ENCODE peak calls at places on chromosomes 13 and 19, in four cellular contexts. B is tibial nerve; D is mesenteric fat pad; C is effector CD4-positive, alpha-beta T cell. Z is an unnamed sample.

GRCh38 chr19:10228925-10229324 is 2.2 kb downstream of the S1PR2 start:
- DNase-seq in B (peak), D (no peak), C (peak), Z (peak)

GRCh38 chr13:69124996-69125395 is 982.6 kb upstream of the ATXN8OS start:
- DNase-seq in B (no peak), D (no peak), C (no peak), Z (no peak)

GRCh38 chr13:65302691-65303090 is 1927.4 kb downstream of the PCDH9 start:
- DNase-seq in B (no peak), D (no peak), C (no peak), Z (no peak)

GRCh38 chr13:52414963-52415362 is 9.0 kb upstream of the THSD1 start:
- DNase-seq in B (no peak), D (no peak), C (no peak), Z (no peak)

GRCh38 chr13:34942732-34943674 is 933 bp downstream of the NBEA start:
- DNase-seq in B (no peak), D (no peak), C (no peak), Z (peak)

GRCh38 chr19:51292971-51293370 is 18.5 kb upstream of the IGLON5 start:
- DNase-seq in B (no peak), D (no peak), C (no peak), Z (peak)

GRCh38 chr13:27796544-27797227 is 4.4 kb downstream of the GSX1 start:
- DNase-seq in B (no peak), D (peak), C (no peak), Z (no peak)

GRCh38 chr13:99617474-99618255 is 116.4 kb downstream of the TM9SF2 start:
- DNase-seq in B (peak), D (no peak), C (no peak), Z (peak)

GRCh38 chr19:6719992-6720368 is 470 bp downstream of the C3 start:
- DNase-seq in B (no peak), D (no peak), C (no peak), Z (no peak)

GRCh38 chr13:65445340-65445739 is 1784.8 kb downstream of the PCDH9 start:
- DNase-seq in B (no peak), D (no peak), C (no peak), Z (no peak)

GRCh38 chr13:21730186-21730880 is 59.5 kb downstream of the FGF9 start:
- DNase-seq in B (no peak), D (no peak), C (no peak), Z (no peak)

GRCh38 chr19:38617764-38618589 is at the start of gene MAP4K1:
- DNase-seq in B (no peak), D (no peak), C (peak), Z (no peak)

GRCh38 chr13:49308977-49309408 is 61.3 kb downstream of the CDADC1 start:
- DNase-seq in B (peak), D (no peak), C (no peak), Z (no peak)

GRCh38 chr19:42150353-42150752 is 18.1 kb upstream of the POU2F2 start:
- DNase-seq in B (no peak), D (no peak), C (no peak), Z (no peak)

GRCh38 chr19:44476559-44477408 is 23.5 kb downstream of the ZNF180 start:
- DNase-seq in B (no peak), D (no peak), C (no peak), Z (no peak)

GRCh38 chr19:56132316-56132822 is 8.7 kb upstream of the ZNF444 start:
- DNase-seq in B (no peak), D (no peak), C (no peak), Z (no peak)

GRCh38 chr13:102309110-102309509 is 92.7 kb downstream of the FGF14 start:
- DNase-seq in B (no peak), D (no peak), C (no peak), Z (no peak)

GRCh38 chr19:49057636-49058234 is at the start of gene CGB7:
- DNase-seq in B (peak), D (no peak), C (no peak), Z (peak)

GRCh38 chr13:47798194-47798593 is 202.9 kb downstream of the SUCLA2 start:
- DNase-seq in B (no peak), D (no peak), C (no peak), Z (no peak)

GRCh38 chr19:7346488-7346971 is 2.2 kb upstream of the ARHGEF18 start:
- DNase-seq in B (no peak), D (peak), C (no peak), Z (no peak)

GRCh38 chr19:13644648-13645047 is 119.7 kb upstream of the MRI1 start:
- DNase-seq in B (no peak), D (no peak), C (no peak), Z (no peak)

GRCh38 chr19:805600-806550 is 8.6 kb downstream of the PTBP1 start:
- DNase-seq in B (no peak), D (no peak), C (no peak), Z (no peak)

GRCh38 chr19:9150650-9151049 is 10.5 kb downstream of the ZNF317 start:
- DNase-seq in B (no peak), D (peak), C (no peak), Z (no peak)

GRCh38 chr13:98285852-98286594 is 109.0 kb upstream of the RNF113B start:
- DNase-seq in B (no peak), D (no peak), C (no peak), Z (no peak)

GRCh38 chr19:18253716-18254115 is 20.5 kb downstream of the IQCN start:
- DNase-seq in B (no peak), D (no peak), C (no peak), Z (no peak)

GRCh38 chr13:110322126-110322827 is 15.2 kb downstream of the COL4A2 start:
- DNase-seq in B (no peak), D (peak), C (no peak), Z (peak)

GRCh38 chr13:33349996-33350826 is 64.7 kb upstream of the STARD13 start:
- DNase-seq in B (peak), D (peak), C (no peak), Z (peak)

GRCh38 chr13:42985312-42986175 is 6.5 kb downstream of the EPSTI1 start:
- DNase-seq in B (peak), D (no peak), C (no peak), Z (peak)

GRCh38 chr19:48556163-48556562 is 4.2 kb downstream of the SULT2B1 start:
- DNase-seq in B (no peak), D (no peak), C (no peak), Z (peak)

GRCh38 chr19:4506449-4507149 is 11.7 kb downstream of the PLIN4 start:
- DNase-seq in B (no peak), D (no peak), C (no peak), Z (no peak)

Z was measured in H9.